ENCODE peak calls at places on chromosomes 16 and 17, in ten cellular contexts. E is upper lobe of right lung; F is ovary; P is A673; Q is CD4-positive, alpha-beta memory T cell; C is tibial nerve; V is adrenal gland; N is left ventricle myocardium inferior; M is K562; L is body of pancreas. B is an unnamed sample. For H3K4me1, the result is how much of the 10 kb centered on the place peaks cover.

GRCh38 chr16:4303973-4304372 is 11.9 kb upstream of the GLIS2 start:
- DNase-seq in E (no peak), C (no peak), Q (no peak), P (no peak), L (no peak), V (no peak), N (no peak), F (no peak), M (no peak), B (peak)

GRCh38 chr17:7407033-7407432 is 612 bp upstream of the NLGN2 start:
- DNase-seq in N (no peak), C (no peak), E (no peak), L (no peak), P (no peak), M (no peak), F (no peak), V (no peak), Q (no peak), B (no peak)

GRCh38 chr16:57343131-57343731 is 15.4 kb upstream of the CCL22 start:
- DNase-seq in V (no peak), L (no peak), N (no peak), E (no peak), C (no peak), F (no peak), P (no peak), M (no peak), Q (no peak), B (no peak)

GRCh38 chr17:57708401-57708800 is 36.7 kb downstream of the CCDC182 start:
- DNase-seq in Q (no peak), F (no peak), E (no peak), P (peak), N (no peak), C (no peak), V (no peak), L (no peak), M (no peak), B (no peak)

GRCh38 chr17:44759096-44759915 is 518 bp downstream of the ADAM11 start:
- DNase-seq in N (no peak), F (no peak), M (peak), P (no peak), L (no peak), Q (no peak), C (no peak), V (no peak), E (peak), B (no peak)

GRCh38 chr17:4948997-4949320 is 629 bp upstream of the PFN1 start:
- DNase-seq in M (peak), E (peak), Q (peak), V (peak), N (peak), F (peak), C (peak), L (peak), P (peak), B (peak)

GRCh38 chr17:27315322-27315721 is 21.4 kb downstream of the WSB1 start:
- DNase-seq in C (peak), V (peak), E (peak), P (peak), Q (no peak), M (no peak), N (peak), F (peak), L (peak), B (peak)

GRCh38 chr17:14461131-14461530 is 160.2 kb downstream of the HS3ST3B1 start:
- DNase-seq in P (no peak), F (no peak), L (no peak), M (no peak), C (no peak), E (no peak), Q (no peak), V (no peak), N (no peak), B (no peak)

GRCh38 chr17:21213491-21214014 is 408 bp downstream of the TMEM11 start:
- DNase-seq in Q (no peak), N (no peak), C (no peak), L (peak), M (peak), F (no peak), V (peak), P (peak), E (peak), B (peak)

GRCh38 chr17:57242148-57242547 is 14.2 kb upstream of the MSI2 start:
- DNase-seq in Q (no peak), N (peak), V (no peak), M (no peak), C (no peak), E (no peak), L (no peak), P (no peak), F (peak), B (no peak)

GRCh38 chr16:53093162-53093744 is 38.5 kb downstream of the CHD9 start:
- DNase-seq in V (no peak), M (no peak), P (peak), Q (no peak), E (no peak), F (no peak), C (no peak), N (no peak), L (no peak), B (no peak)
- H3K4me1 ChIP-seq in V (half or more), M (under half), P (half or more), Q (under half), E (half or more), F (under half), C (half or more), N (half or more), L (under half), B (under half)

DNA sequence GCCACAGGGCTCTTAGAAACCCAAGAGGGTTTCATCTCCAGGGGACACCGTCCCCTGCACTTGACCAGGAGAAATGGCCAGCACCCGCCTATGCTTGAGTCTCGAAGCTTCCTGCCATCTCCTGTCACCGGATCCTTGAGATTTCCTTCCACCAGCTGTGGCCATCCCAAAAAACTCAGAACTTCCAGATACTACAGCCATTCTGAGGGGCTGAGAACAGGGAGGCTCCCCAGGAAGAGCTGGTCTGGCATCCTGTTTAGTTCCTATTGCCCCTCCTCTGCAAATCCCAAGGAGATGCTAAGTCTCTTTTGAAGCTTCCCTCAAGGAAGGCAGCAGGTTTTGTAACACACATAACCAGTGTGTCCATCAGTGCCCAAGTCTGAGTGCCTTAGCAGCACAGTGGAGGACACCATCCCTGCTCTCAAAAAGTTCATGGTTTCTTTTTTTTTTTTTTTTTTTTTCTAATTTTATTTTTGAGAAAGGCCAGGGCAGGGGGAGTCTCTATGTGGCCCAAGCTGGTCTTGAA is 2.0 kb downstream of the UBALD2 start:
- DNase-seq in Q (no peak), L (no peak), C (no peak), P (no peak), F (no peak), V (no peak), N (no peak), E (no peak), M (no peak), B (no peak)
- H3K4me3 ChIP-seq in Q (peak), L (no peak), C (peak), P (peak), F (no peak), V (no peak), N (peak), E (peak), M (peak), B (peak)

DNA sequence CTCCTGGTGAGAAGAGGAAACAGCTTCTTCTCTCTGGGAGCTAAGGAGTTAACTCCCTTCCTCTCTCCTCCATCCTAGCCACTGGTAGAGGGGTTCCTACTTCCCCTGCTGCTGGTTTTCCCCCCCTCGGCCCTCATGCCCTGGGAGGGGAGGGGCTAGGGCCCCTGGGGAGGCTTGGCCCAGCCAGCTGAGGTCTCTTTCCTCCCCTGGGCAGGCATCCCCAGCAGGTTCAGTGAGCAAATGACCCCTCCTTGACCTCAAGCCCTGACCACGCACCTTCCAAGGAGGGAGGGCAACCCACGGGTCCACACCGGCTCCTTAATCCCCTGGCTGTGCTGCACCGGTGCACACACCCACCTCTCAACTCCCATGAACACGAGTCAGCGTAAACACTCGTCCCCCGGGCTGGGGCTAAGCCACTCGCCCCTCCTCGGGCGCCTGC is 33.9 kb downstream of the SRCIN1 start:
- DNase-seq in V (no peak), N (no peak), E (no peak), L (no peak), F (no peak), P (no peak), C (no peak), Q (no peak), M (peak), B (no peak)
- H3K4me1 ChIP-seq in V (under half), N (under half), E (under half), L (under half), F (under half), P (under half), C (under half), Q (under half), M (under half), B (under half)

GRCh38 chr17:47741793-47742145 is 8.7 kb downstream of the TBX21 start:
- DNase-seq in F (no peak), C (no peak), V (no peak), E (no peak), Q (no peak), P (no peak), L (no peak), N (no peak), M (no peak), B (no peak)
- H3K4me3 ChIP-seq in F (no peak), C (no peak), V (no peak), E (no peak), Q (no peak), P (no peak), L (no peak), N (no peak), M (no peak), B (no peak)

DNA sequence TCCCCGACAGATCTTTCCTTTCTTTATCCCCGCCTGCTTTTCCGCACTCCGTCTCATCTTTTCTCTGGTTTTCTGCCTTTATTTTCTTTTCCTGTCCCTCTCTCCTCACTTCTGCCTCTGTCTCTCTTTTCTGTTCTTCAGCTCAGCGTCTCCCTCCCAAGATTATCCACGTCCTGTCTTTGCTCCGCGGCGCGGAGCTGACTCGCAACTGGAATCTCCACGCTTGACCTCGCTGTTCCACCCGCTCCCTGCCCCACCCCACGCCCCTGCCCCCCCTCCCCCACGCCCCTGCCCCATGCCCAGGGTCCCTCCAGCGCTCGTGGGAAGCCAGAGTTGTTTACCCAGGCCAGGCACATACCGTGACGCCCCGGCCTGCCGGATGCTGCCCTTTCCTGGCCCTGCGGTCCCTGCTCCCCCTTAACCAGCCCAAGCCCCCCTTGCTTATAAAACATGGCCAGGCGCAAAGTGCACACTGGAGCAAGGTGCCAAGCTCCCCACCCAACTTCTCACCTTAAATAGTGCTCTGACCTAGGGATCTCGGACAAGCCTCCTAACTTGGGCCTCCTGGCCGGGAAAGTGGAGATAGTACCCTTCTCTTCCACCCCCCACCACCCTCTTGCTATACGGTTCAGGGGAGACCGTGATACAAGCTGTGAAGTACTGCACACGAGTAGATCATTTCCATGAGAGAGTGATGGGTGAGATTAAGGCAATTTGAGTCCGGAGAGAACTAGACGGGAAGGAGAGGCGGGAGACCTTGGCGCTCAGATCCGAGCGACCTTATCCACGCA is 4.7 kb upstream of the LHX1 start:
- DNase-seq in V (no peak), C (no peak), Q (no peak), N (no peak), E (peak), P (no peak), F (no peak), M (no peak), L (no peak), B (no peak)
- H3K4me1 ChIP-seq in V (under half), C (under half), Q (half or more), N (half or more), E (half or more), P (under half), F (under half), M (under half), L (half or more), B (under half)